ENCODE peak calls at places on chromosomes 11 and 22, in ten cellular contexts. K is type B pancreatic cell; X is uterus; U is suprapubic skin; I is GM23338; Y is activated CD8-positive, alpha-beta T cell treated with anti-CD3 and anti-CD28 coated beads for 36 hours; N is GM10248; T is IMR-90; D is neural crest cell; G is fibroblast of lung. W is an unnamed sample.

GRCh38 chr11:59182457-59183151 is 10.7 kb downstream of the DTX4 start:
- DNase-seq in U (no peak), T (no peak), D (no peak), I (peak), K (no peak), X (no peak), Y (peak), G (no peak), N (peak), W (peak)

GRCh38 chr11:66768088-66768521 is 39.1 kb upstream of the SPTBN2 start:
- DNase-seq in T (peak), U (no peak), Y (no peak), D (no peak), G (peak), I (no peak), N (no peak), K (no peak), X (no peak), W (no peak)

GRCh38 chr11:77267910-77268309 is 33.6 kb downstream of the GDPD4 start:
- DNase-seq in D (no peak), N (no peak), Y (no peak), U (no peak), K (no peak), I (no peak), G (peak), T (peak), X (no peak), W (no peak)

GRCh38 chr22:49636649-49637048 is 191.0 kb downstream of the BRD1 start:
- DNase-seq in K (no peak), Y (no peak), X (no peak), D (no peak), I (no peak), U (no peak), G (no peak), N (no peak), T (no peak), W (no peak)

GRCh38 chr11:94658888-94659287 is 91.7 kb downstream of the PIWIL4 start:
- DNase-seq in X (no peak), G (no peak), T (no peak), Y (no peak), I (no peak), D (no peak), K (no peak), N (no peak), U (no peak), W (no peak)

GRCh38 chr11:2175659-2176058 is 4.0 kb upstream of the TH start:
- DNase-seq in T (peak), X (no peak), Y (no peak), G (peak), N (no peak), K (no peak), D (no peak), U (no peak), I (no peak), W (peak)

GRCh38 chr11:1370186-1371025 is 19.3 kb upstream of the BRSK2 start:
- DNase-seq in U (no peak), N (no peak), I (no peak), K (no peak), T (no peak), X (no peak), G (no peak), Y (no peak), D (no peak), W (no peak)

GRCh38 chr22:45502215-45503070 is at the start of gene FBLN1:
- DNase-seq in I (peak), U (no peak), G (peak), K (peak), Y (no peak), T (no peak), N (no peak), D (peak), X (peak), W (peak)

GRCh38 chr11:118572914-118573550 is 823 bp downstream of the ARCN1 start:
- DNase-seq in I (peak), N (peak), G (peak), D (no peak), K (peak), T (peak), U (no peak), Y (peak), X (no peak), W (peak)

GRCh38 chr22:28894320-28894719 is 10.9 kb downstream of the ZNRF3 start:
- DNase-seq in Y (no peak), T (no peak), D (no peak), X (no peak), I (no peak), U (no peak), N (no peak), K (no peak), G (no peak), W (peak)

GRCh38 chr11:65900125-65900898 is at the start of gene FOSL1:
- DNase-seq in D (peak), I (peak), Y (peak), K (peak), X (peak), N (peak), U (peak), G (peak), T (peak), W (peak)

GRCh38 chr22:36733271-36733670 is 29.7 kb upstream of the CACNG2 start:
- DNase-seq in Y (no peak), K (peak), U (peak), T (no peak), G (no peak), D (no peak), I (no peak), N (no peak), X (no peak), W (no peak)

GRCh38 chr11:65134952-65135632 is 773 bp upstream of the SYVN1 start:
- DNase-seq in T (peak), X (peak), Y (peak), N (peak), I (peak), K (peak), U (peak), D (peak), G (peak), W (peak)

GRCh38 chr22:39117585-39118191 is 20.6 kb downstream of the APOBEC3H start:
- DNase-seq in Y (peak), G (peak), T (peak), I (peak), D (peak), U (no peak), K (no peak), X (no peak), N (peak), W (peak)

GRCh38 chr11:103887001-103887680 is 149.3 kb upstream of the DDI1 start:
- DNase-seq in T (no peak), G (no peak), D (no peak), K (no peak), X (no peak), N (no peak), Y (no peak), U (no peak), I (no peak), W (no peak)

GRCh38 chr11:61776561-61777075 is 15.8 kb downstream of the TMEM258 start:
- DNase-seq in K (no peak), D (peak), N (peak), Y (peak), I (peak), G (peak), X (no peak), T (peak), U (no peak), W (peak)

GRCh38 chr11:17386331-17387084 is 2.0 kb downstream of the KCNJ11 start:
- DNase-seq in D (peak), U (peak), X (no peak), K (no peak), Y (peak), T (peak), N (peak), G (peak), I (peak), W (peak)

GRCh38 chr11:121352301-121352891 is 59.8 kb downstream of the SC5D start:
- DNase-seq in Y (no peak), I (no peak), U (no peak), N (no peak), X (peak), G (no peak), D (no peak), K (no peak), T (no peak), W (no peak)
- TF ChIP-seq CTCF in Y (no peak), I (no peak), U (no peak), N (no peak), X (no peak), G (no peak), D (no peak), K (no peak), T (no peak), W (no peak)

DNA sequence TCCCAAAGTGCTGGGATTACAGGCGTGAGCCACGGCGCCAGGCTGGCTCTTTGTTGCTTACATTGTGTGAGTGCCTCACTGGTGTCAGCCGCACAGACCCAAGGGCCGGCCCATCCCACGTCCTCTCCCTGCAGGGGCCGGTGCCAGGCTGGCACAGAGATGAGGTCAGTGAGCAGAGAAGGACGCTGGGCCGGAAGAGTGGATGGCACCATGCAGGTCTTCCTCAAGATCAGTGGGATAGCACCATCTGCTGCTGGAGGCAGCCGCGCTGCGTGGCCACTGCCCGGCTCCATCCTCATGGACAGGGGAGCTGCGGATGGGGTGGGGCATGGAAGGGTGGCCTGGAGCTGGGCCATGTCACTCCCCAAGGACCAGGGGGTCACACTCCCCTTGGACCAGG is 22.0 kb upstream of the FGF4 start:
- DNase-seq in Y (no peak), I (no peak), U (no peak), G (no peak), K (no peak), X (no peak), T (no peak), D (no peak), N (no peak), W (no peak)
- TF ChIP-seq CTCF in Y (no peak), I (peak), U (no peak), G (no peak), K (no peak), X (no peak), T (peak), D (no peak), N (no peak), W (peak)

GRCh38 chr22:46635756-46636155 is 15.6 kb downstream of the GRAMD4 start:
- DNase-seq in K (no peak), U (no peak), I (peak), G (no peak), T (no peak), X (no peak), D (no peak), N (no peak), Y (no peak), W (no peak)
- TF ChIP-seq CTCF in K (peak), U (no peak), I (peak), G (no peak), T (no peak), X (no peak), D (peak), N (no peak), Y (no peak), W (no peak)

DNA sequence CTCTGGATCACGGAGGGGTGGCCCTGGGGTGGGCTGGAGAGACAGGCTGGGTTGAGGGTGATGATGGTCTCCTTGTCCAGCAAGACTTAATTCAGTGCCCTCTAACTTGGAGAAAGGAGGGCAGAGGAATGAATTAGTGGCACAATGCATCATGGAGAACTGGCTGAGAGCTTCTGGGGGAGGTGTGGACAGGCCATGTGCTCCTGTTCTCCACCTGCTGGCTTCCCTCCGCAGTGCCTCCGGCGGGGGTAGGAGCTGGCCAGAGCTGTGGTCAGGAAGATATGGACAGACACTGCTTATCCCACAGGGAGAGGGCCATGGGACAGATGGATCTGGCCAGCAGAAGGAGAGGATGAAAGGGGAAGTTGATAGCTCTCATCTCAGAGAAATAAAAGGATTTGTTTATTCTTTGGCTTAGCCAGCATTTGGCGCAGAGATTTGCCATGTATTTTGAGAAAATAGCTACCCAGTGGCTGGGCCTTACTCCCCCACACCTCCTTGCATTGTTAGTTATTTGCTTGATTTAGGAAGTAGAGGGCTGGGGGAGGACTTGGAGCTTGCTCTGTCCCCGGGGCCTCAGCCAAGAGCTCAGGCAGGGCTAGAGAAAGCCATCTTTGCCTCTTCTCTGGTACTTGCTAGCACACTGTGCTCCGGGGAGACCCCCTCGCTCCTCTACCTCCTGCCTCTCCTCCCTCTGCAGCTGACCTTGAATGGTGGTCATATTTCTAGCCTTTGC is 93.2 kb downstream of the SCN3B start:
- DNase-seq in U (peak), X (peak), I (peak), T (peak), G (no peak), D (no peak), N (no peak), Y (no peak), K (no peak), W (no peak)
- TF ChIP-seq CTCF in U (no peak), X (peak), I (peak), T (peak), G (no peak), D (peak), N (no peak), Y (no peak), K (peak), W (peak)

W was measured in PC-3.